ENCODE peak calls at places on chromosome 14, in five cellular contexts. E is RCC 7860; Q is stimulated activated CD8-positive, alpha-beta memory T cell treated with anti-CD3 and anti-CD28 coated beads, Interleukin-15, amount 100 ng/mL, for 1 hour; F is activated T-cell treated with anti-CD3 and anti-CD28 coated beads for 4 hours; Z is KBM-7. C is an unnamed sample.
A peak's percentile ranks its signal among the peaks of the same experiment; 100 is the strongest.

GRCh38 chr14:93549578-93549977 is 118.8 kb downstream of the UNC79 start:
- DNase-seq in E (no peak), Q (no peak), F (no peak), Z (no peak), C (no peak)

GRCh38 chr14:86796221-86797074 is 1196.5 kb downstream of the GALC start:
- DNase-seq in E (peak; percentile 6), Q (no peak), F (no peak), Z (no peak), C (no peak)

GRCh38 chr14:68828728-68829127 is 35.9 kb upstream of the ZFP36L1 start:
- DNase-seq in E (no peak), Q (no peak), F (no peak), Z (no peak), C (no peak)

GRCh38 chr14:86055512-86055911 is 525.6 kb downstream of the FLRT2 start:
- DNase-seq in E (no peak), Q (no peak), F (no peak), Z (peak; percentile 11), C (no peak)

GRCh38 chr14:51554339-51554920 is 97.3 kb upstream of the FRMD6 start:
- DNase-seq in E (peak; percentile 94), Q (no peak), F (no peak), Z (no peak), C (no peak)

GRCh38 chr14:76382495-76382832 is 6.5 kb downstream of the ESRRB start:
- DNase-seq in E (no peak), Q (no peak), F (no peak), Z (no peak), C (no peak)

GRCh38 chr14:59274991-59275391 is 86.5 kb downstream of the DAAM1 start:
- DNase-seq in E (peak; percentile 16), Q (no peak), F (no peak), Z (no peak), C (no peak)

GRCh38 chr14:75418779-75419768 is 8.7 kb upstream of the JDP2 start:
- DNase-seq in E (no peak), Q (no peak), F (peak; percentile 24), Z (peak; percentile 93), C (no peak)

GRCh38 chr14:95961481-95961880 is 77.7 kb upstream of the C14orf132 start:
- DNase-seq in E (no peak), Q (no peak), F (no peak), Z (no peak), C (no peak)

GRCh38 chr14:91142214-91142668 is 28.4 kb downstream of the DGLUCY start:
- DNase-seq in E (no peak), Q (no peak), F (no peak), Z (peak; percentile 85), C (no peak)

GRCh38 chr14:38973083-38973700 is 129.8 kb downstream of the SEC23A start:
- DNase-seq in E (no peak), Q (no peak), F (no peak), Z (no peak), C (no peak)

GRCh38 chr14:34098045-34098984 is 147.4 kb upstream of the EGLN3 start:
- DNase-seq in E (peak; percentile 16), Q (no peak), F (no peak), Z (peak; percentile 66), C (peak; percentile 2)

GRCh38 chr14:78950654-78951053 is 780.5 kb downstream of the NRXN3 start:
- DNase-seq in E (no peak), Q (no peak), F (no peak), Z (no peak), C (no peak)

GRCh38 chr14:89621791-89622638 is 205.0 kb upstream of the FOXN3 start:
- DNase-seq in E (no peak), Q (no peak), F (no peak), Z (no peak), C (no peak)

GRCh38 chr14:92040431-92041040 is 677 bp upstream of the TRIP11 start:
- DNase-seq in E (peak; percentile 8), Q (no peak), F (no peak), Z (peak; percentile 57), C (no peak)

GRCh38 chr14:64841121-64841611 is 38.5 kb downstream of the SPTB start:
- DNase-seq in E (peak; percentile 20), Q (no peak), F (no peak), Z (no peak), C (no peak)

GRCh38 chr14:21807975-21808374 is 134.4 kb upstream of the OR4E1 start:
- DNase-seq in E (no peak), Q (no peak), F (no peak), Z (no peak), C (no peak)

GRCh38 chr14:32383337-32384009 is 54.4 kb downstream of the AKAP6 start:
- DNase-seq in E (no peak), Q (no peak), F (no peak), Z (no peak), C (no peak)

GRCh38 chr14:105582639-105583038 is 56.3 kb downstream of the TMEM121 start:
- DNase-seq in E (no peak), Q (no peak), F (no peak), Z (no peak), C (no peak)

GRCh38 chr14:34081126-34081575 is 130.3 kb upstream of the EGLN3 start:
- DNase-seq in E (peak; percentile 73), Q (no peak), F (no peak), Z (no peak), C (no peak)

GRCh38 chr14:34324363-34324795 is 137.7 kb downstream of the SPTSSA start:
- DNase-seq in E (no peak), Q (no peak), F (peak; percentile 5), Z (peak; percentile 66), C (no peak)

GRCh38 chr14:94142836-94143235 is 13.4 kb upstream of the IFI27L2 start:
- DNase-seq in E (no peak), Q (no peak), F (no peak), Z (no peak), C (no peak)

GRCh38 chr14:34179723-34180122 is 228.8 kb upstream of the EGLN3 start:
- DNase-seq in E (no peak), Q (no peak), F (no peak), Z (no peak), C (no peak)

GRCh38 chr14:95227279-95227860 is 70.0 kb upstream of the DICER1 start:
- DNase-seq in E (no peak), Q (no peak), F (no peak), Z (no peak), C (no peak)

GRCh38 chr14:89673499-89674225 is 256.6 kb upstream of the FOXN3 start:
- DNase-seq in E (peak; percentile 7), Q (no peak), F (peak; percentile 3), Z (peak; percentile 20), C (no peak)